ENCODE peak calls at places on chromosomes 5 and 9, in seven cellular contexts. W is lower leg skin; X is foreskin fibroblast; R is SK-N-SH; Y is stomach; N is cardiac fibroblast; S is CD8-positive, alpha-beta T cell. J is an unnamed sample.

GRCh38 chr5:42870882-42871418 is 59.3 kb upstream of the SELENOP start:
- DNase-seq in N (no peak), X (no peak), W (no peak), S (no peak), Y (no peak), R (no peak), J (no peak)

GRCh38 chr9:33142531-33142930 is 24.6 kb downstream of the B4GALT1 start:
- DNase-seq in N (no peak), Y (no peak), X (no peak), W (peak; percentile 43), R (no peak), S (no peak), J (no peak)

GRCh38 chr9:130116346-130116745 is 55.9 kb upstream of the NCS1 start:
- DNase-seq in R (no peak), S (no peak), W (no peak), N (no peak), Y (no peak), X (no peak), J (no peak)

GRCh38 chr5:54785729-54786548 is 199.5 kb downstream of the ESM1 start:
- DNase-seq in N (peak; percentile 14), R (peak; percentile 29), Y (no peak), S (no peak), X (no peak), W (no peak), J (no peak)

GRCh38 chr5:45696206-45696836 is at the start of gene HCN1:
- DNase-seq in R (peak; percentile 81), S (no peak), Y (peak; percentile 60), N (peak; percentile 68), W (peak; percentile 90), X (peak; percentile 40), J (peak; percentile 31)

GRCh38 chr9:5790923-5791322 is 42.0 kb downstream of the ERMP1 start:
- DNase-seq in S (no peak), R (no peak), Y (no peak), X (no peak), W (no peak), N (peak; percentile 11), J (no peak)

GRCh38 chr5:149202910-149203451 is 61.7 kb downstream of the ABLIM3 start:
- DNase-seq in W (no peak), S (no peak), N (no peak), X (no peak), R (no peak), Y (no peak), J (no peak)

GRCh38 chr5:55860709-55861108 is 9.6 kb downstream of the IL31RA start:
- DNase-seq in W (no peak), Y (no peak), X (no peak), N (no peak), R (no peak), S (no peak), J (no peak)

GRCh38 chr9:5557606-5558587 is 47.6 kb downstream of the PDCD1LG2 start:
- DNase-seq in N (peak; percentile 57), Y (no peak), S (peak; percentile 33), X (no peak), W (no peak), R (no peak), J (no peak)

GRCh38 chr5:60700347-60700815 is 415 bp upstream of the DEPDC1B start:
- DNase-seq in W (no peak), Y (peak; percentile 26), X (no peak), R (peak; percentile 36), N (peak; percentile 36), S (no peak), J (no peak)

GRCh38 chr5:34771076-34771475 is 67.9 kb upstream of the TTC23L start:
- DNase-seq in Y (no peak), X (no peak), W (no peak), R (no peak), N (no peak), S (no peak), J (no peak)
- TF ChIP-seq CTCF in Y (no peak), X (no peak), W (no peak), R (no peak), N (no peak), S (no peak), J (no peak)

GRCh38 chr5:159489779-159490178 is 159.5 kb upstream of the IL12B start:
- DNase-seq in W (no peak), R (no peak), S (no peak), Y (no peak), X (no peak), N (no peak), J (no peak)

GRCh38 chr5:159481751-159482150 is 151.5 kb upstream of the IL12B start:
- DNase-seq in N (no peak), Y (no peak), X (no peak), W (no peak), S (no peak), R (no peak), J (no peak)

GRCh38 chr5:159480849-159481248 is 150.6 kb upstream of the IL12B start:
- DNase-seq in N (no peak), Y (no peak), R (no peak), S (no peak), W (no peak), X (no peak), J (no peak)

DNA sequence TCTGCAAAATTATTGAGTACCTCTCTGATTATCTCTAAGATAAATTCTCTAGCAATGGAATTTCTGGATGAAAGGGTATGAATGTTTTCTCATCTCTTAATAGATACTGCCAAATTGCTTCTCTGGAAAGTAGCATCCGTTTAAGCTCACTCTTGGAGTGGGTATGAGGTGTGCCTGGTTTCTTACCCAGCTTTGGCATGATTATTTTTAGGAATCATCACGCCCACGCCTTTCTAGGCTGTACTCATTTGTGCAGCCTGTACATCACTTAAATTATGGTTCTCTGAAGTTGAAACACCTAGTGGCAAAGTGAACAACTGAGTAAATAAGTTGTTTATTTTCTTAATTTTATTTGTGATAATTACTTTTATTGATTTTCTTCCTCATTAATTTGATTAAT is 156.5 kb upstream of the IL12B start:
- DNase-seq in S (no peak), N (no peak), X (no peak), R (no peak), Y (no peak), W (no peak), J (no peak)
- TF ChIP-seq CTCF in S (no peak), N (no peak), X (no peak), R (no peak), Y (no peak), W (no peak), J (no peak)

DNA sequence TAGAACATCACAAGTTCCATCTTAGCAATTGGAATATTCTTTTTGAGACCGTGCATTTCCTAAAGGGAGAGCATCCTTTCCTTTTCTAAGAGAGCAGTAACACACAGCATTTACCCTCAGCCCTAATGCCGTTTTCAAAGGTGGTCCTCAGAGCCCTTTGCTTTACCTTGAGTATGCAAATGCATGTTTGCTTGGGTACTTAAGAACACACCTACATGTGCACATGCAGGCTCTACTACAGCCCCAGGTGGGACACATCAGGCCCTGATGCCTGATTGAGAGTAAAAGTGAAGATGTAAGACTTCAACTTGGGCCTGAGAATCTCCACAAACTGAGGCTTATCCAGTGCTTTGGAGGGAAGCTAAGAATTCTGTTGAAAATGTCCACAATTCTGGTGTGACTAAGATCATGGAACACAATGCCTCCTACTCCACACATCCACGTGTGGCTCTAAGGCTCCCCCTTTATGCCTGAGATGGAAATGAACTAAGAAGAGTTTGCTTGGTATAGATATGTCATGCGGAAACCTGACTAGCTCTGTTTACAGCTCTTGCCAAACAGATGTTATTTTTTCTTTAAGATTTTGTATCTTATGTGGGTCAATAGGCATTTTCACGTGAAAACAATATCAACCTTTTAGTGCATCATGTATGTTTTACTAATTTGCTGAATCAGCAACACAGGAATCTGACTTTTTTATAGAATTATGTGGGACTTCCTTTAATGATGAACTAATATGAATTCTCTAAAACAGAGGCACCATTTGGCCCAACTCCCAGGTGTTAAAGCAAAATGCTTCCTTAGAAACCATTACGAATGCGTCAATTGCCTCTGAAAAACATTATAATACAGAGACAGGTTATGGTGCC is 48.9 kb upstream of the SLC2A8 start:
- DNase-seq in W (no peak), X (peak; percentile 66), N (peak; percentile 69), S (no peak), Y (peak; percentile 21), R (peak; percentile 55), J (no peak)
- TF ChIP-seq CTCF in W (no peak), X (peak; percentile 71), N (peak; percentile 45), S (no peak), Y (no peak), R (peak; percentile 68), J (no peak)

GRCh38 chr9:675697-676370 is 165.7 kb upstream of the DMRT1 start:
- DNase-seq in X (no peak), W (no peak), N (no peak), Y (no peak), R (no peak), S (no peak), J (no peak)
- TF ChIP-seq CTCF in X (no peak), W (no peak), N (no peak), Y (no peak), R (no peak), S (no peak), J (no peak)

GRCh38 chr5:146208916-146209522 is 5.6 kb downstream of the RBM27 start:
- DNase-seq in N (no peak), Y (no peak), X (no peak), R (peak; percentile 26), W (no peak), S (no peak), J (no peak)
- TF ChIP-seq CTCF in N (peak; percentile 27), Y (no peak), X (peak; percentile 2), R (peak; percentile 33), W (no peak), S (peak; percentile 16), J (no peak)

DNA sequence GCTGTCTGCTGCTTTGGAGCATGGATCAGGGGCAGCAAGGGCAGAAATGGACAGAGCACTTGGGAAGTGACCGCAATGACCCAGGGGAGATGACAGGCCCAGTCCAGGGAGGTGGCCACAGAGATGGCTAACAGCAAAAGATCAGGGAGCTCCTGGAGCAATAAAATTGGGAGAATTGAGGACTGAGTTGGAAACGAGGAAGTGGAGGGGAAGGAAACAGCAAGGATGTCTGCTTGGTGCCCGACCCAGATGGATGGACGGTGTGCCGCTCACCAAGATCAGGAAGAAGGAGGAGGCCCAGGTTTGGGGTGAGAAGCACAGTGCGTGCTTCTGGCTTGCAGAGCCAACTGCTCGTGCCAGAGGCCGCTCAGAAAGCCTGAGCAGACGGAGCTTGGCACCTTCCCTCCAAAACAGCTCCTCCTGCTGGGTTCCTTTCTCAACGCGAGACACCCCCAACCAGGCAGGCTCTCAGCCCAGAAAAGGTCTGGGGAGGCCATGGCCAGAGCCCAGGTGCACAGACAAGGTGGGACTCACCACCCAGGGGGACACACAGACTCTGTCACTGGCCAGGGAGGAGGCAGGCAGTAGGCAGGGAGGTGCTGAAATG is 1.7 kb upstream of the SLC34A1 start:
- DNase-seq in W (no peak), S (no peak), Y (peak; percentile 71), X (no peak), R (peak; percentile 56), N (peak; percentile 11), J (no peak)
- TF ChIP-seq CTCF in W (no peak), S (no peak), Y (no peak), X (peak; percentile 35), R (peak; percentile 27), N (no peak), J (no peak)

GRCh38 chr9:136345281-136346156 is 18.0 kb downstream of the DNLZ start:
- DNase-seq in S (no peak), N (peak; percentile 53), R (peak; percentile 74), Y (peak; percentile 80), X (peak; percentile 75), W (peak; percentile 92), J (no peak)
- TF ChIP-seq CTCF in S (no peak), N (peak; percentile 72), R (peak; percentile 41), Y (no peak), X (peak; percentile 45), W (no peak), J (no peak)

J was measured in omental fat pad.